ENCODE peak calls at places on chromosomes 1 and 21, in nine cellular contexts. P, I, F, K, N, C, L, M and S are unnamed samples.

GRCh38 chr1:204149635-204150565 is 1.9 kb downstream of the ETNK2 start:
- DNase-seq in P (no peak), C (peak; percentile 59), F (peak; percentile 57), N (no peak), K (no peak), L (no peak), M (no peak), I (no peak), S (no peak)

GRCh38 chr1:223364685-223365382 is 858 bp upstream of the SUSD4 start:
- DNase-seq in C (no peak), P (no peak), K (no peak), M (no peak), L (no peak), N (no peak), I (peak; percentile 21), F (no peak), S (no peak)

GRCh38 chr1:68051475-68051874 is 1.0 kb upstream of the DIRAS3 start:
- DNase-seq in I (peak; percentile 45), C (no peak), F (peak; percentile 25), P (no peak), M (peak; percentile 55), N (peak; percentile 68), L (peak; percentile 73), K (peak; percentile 67), S (no peak)

GRCh38 chr1:164265232-164265631 is 293.8 kb upstream of the PBX1 start:
- DNase-seq in L (no peak), C (no peak), F (no peak), I (no peak), P (no peak), K (no peak), M (no peak), N (no peak), S (no peak)

GRCh38 chr21:35579520-35580293 is 480.6 kb downstream of the SETD4 start:
- DNase-seq in F (no peak), I (no peak), C (no peak), P (no peak), K (peak; percentile 26), M (no peak), N (peak; percentile 44), L (no peak), S (no peak)

GRCh38 chr1:31760901-31761470 is 3.2 kb downstream of the ADGRB2 start:
- DNase-seq in F (peak; percentile 49), I (peak; percentile 60), K (peak; percentile 50), N (peak; percentile 60), M (no peak), P (peak; percentile 71), L (peak; percentile 83), C (no peak), S (peak; percentile 47)

GRCh38 chr1:68174173-68175113 is 57.9 kb downstream of the WLS start:
- DNase-seq in M (no peak), K (peak; percentile 93), C (peak; percentile 88), F (peak; percentile 76), N (peak; percentile 98), L (peak; percentile 91), P (peak; percentile 91), I (peak; percentile 23), S (no peak)

GRCh38 chr1:224234017-224234416 is 51.0 kb downstream of the DEGS1 start:
- DNase-seq in F (no peak), K (no peak), L (no peak), P (no peak), N (no peak), M (no peak), C (no peak), I (no peak), S (no peak)

GRCh38 chr1:29837306-29837646 is 601.0 kb downstream of the PTPRU start:
- DNase-seq in F (no peak), C (no peak), I (no peak), P (no peak), N (no peak), L (no peak), M (no peak), K (no peak), S (no peak)

GRCh38 chr1:65264197-65264929 is 45.0 kb upstream of the DNAJC6 start:
- DNase-seq in N (peak; percentile 37), I (no peak), P (no peak), L (peak; percentile 84), F (no peak), K (peak; percentile 70), M (no peak), C (peak; percentile 20), S (no peak)

GRCh38 chr1:39899611-39900538 is 1.8 kb downstream of the MYCL start:
- DNase-seq in L (no peak), N (no peak), C (no peak), I (no peak), F (no peak), K (no peak), M (no peak), P (no peak), S (no peak)

GRCh38 chr1:99685516-99686180 is 39.7 kb downstream of the PALMD start:
- DNase-seq in N (peak; percentile 91), F (peak; percentile 87), C (peak; percentile 78), M (peak; percentile 74), I (peak; percentile 68), P (no peak), K (peak; percentile 73), L (peak; percentile 75), S (no peak)

GRCh38 chr1:11324562-11324961 is 51.6 kb downstream of the UBIAD1 start:
- DNase-seq in M (no peak), K (no peak), C (no peak), N (no peak), P (no peak), I (no peak), L (no peak), F (no peak), S (no peak)

GRCh38 chr1:210025870-210026269 is 87.9 kb downstream of the SYT14 start:
- DNase-seq in C (no peak), I (no peak), L (no peak), P (no peak), F (no peak), N (no peak), K (no peak), M (no peak), S (no peak)

GRCh38 chr21:41229527-41230248 is 61.7 kb downstream of the BACE2 start:
- DNase-seq in I (no peak), C (no peak), N (no peak), P (no peak), F (no peak), M (no peak), K (no peak), L (no peak), S (no peak)

GRCh38 chr21:41228958-41229357 is 61.0 kb downstream of the BACE2 start:
- DNase-seq in C (no peak), N (no peak), I (no peak), K (no peak), F (no peak), M (no peak), P (no peak), L (no peak), S (no peak)

GRCh38 chr21:41231060-41231459 is 63.1 kb downstream of the BACE2 start:
- DNase-seq in K (no peak), M (no peak), L (no peak), P (no peak), I (no peak), F (no peak), N (no peak), C (no peak), S (no peak)

GRCh38 chr21:41232055-41232454 is 64.1 kb downstream of the BACE2 start:
- DNase-seq in C (no peak), L (no peak), N (no peak), F (no peak), I (no peak), P (no peak), K (no peak), M (no peak), S (no peak)

DNA sequence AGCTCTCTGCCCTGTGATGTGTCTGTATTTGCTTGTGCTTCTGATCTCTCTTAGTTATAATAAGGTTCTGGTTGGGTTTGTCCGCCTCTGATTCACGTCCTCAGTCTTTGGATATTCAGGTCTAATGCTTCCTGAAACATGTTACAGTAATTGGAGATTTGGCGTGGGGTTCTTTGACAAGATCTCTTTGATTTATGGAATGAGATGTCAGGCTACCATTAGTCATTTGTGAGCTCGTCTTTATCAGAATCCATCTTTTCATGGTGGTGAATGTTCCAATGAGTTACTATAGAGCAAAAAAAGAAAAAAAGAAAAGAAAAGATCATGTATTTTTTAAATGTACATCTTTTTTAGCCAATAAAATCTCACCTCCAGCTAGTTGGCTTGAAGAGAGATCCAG is 62.6 kb downstream of the BACE2 start:
- DNase-seq in C (no peak), I (no peak), F (no peak), P (no peak), K (no peak), L (no peak), N (no peak), M (no peak), S (no peak)
- H3K9me3 ChIP-seq in C (no peaks in the 10 kb centered on the region), I (no peaks in the 10 kb centered on the region), F (no peaks in the 10 kb centered on the region), P (no peaks in the 10 kb centered on the region), K (no peaks in the 10 kb centered on the region), L (no peaks in the 10 kb centered on the region), N (no peaks in the 10 kb centered on the region), M (no peaks in the 10 kb centered on the region), S (no peaks in the 10 kb centered on the region)

GRCh38 chr21:38821959-38822682 is 16.4 kb downstream of the ETS2 start:
- DNase-seq in K (no peak), M (no peak), I (no peak), P (no peak), L (no peak), N (no peak), C (no peak), F (no peak), S (no peak)
- H3K9me3 ChIP-seq in K (no peaks in the 10 kb centered on the region), M (no peaks in the 10 kb centered on the region), I (peaks cover 14% of the 10 kb centered on the region), P (no peaks in the 10 kb centered on the region), L (peaks cover 5% of the 10 kb centered on the region), N (peaks cover 2% of the 10 kb centered on the region), C (no peaks in the 10 kb centered on the region), F (no peaks in the 10 kb centered on the region), S (no peaks in the 10 kb centered on the region)

GRCh38 chr1:152823291-152823690 is 4.0 kb upstream of the LCE1A start:
- DNase-seq in K (no peak), L (no peak), I (no peak), N (no peak), F (no peak), C (no peak), M (no peak), P (no peak), S (no peak)

GRCh38 chr1:152827173-152827572 is at the start of gene LCE1A:
- DNase-seq in I (no peak), F (no peak), K (no peak), C (no peak), P (no peak), L (no peak), M (no peak), N (no peak), S (no peak)

GRCh38 chr1:152824964-152825363 is 2.3 kb upstream of the LCE1A start:
- DNase-seq in F (no peak), K (peak; percentile 39), M (no peak), P (no peak), N (no peak), L (no peak), I (no peak), C (no peak), S (no peak)
- H3K9me3 ChIP-seq in F (no peaks in the 10 kb centered on the region), K (no peaks in the 10 kb centered on the region), M (no peaks in the 10 kb centered on the region), P (no peaks in the 10 kb centered on the region), N (no peaks in the 10 kb centered on the region), L (no peaks in the 10 kb centered on the region), I (no peaks in the 10 kb centered on the region), C (no peaks in the 10 kb centered on the region), S (no peaks in the 10 kb centered on the region)

DNA sequence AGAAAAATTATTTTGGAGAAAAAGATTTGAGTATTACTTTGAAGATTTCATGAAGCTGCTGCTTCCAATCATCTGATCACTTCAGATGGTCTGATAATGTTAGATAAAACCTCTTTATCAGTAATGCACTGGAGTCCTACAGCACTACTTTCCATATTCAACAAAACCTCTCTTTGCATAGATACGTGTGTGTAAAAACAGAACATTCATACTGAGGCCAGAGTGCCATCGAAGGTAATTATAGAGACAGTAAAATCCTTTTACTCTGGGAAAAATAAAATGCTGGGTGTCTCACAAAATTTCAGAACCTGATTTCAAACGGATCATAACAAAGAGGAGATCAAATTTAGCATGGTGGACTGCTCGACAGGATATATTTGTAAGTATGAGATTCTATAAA is at the start of gene RGS13:
- DNase-seq in M (no peak), K (no peak), P (no peak), L (no peak), C (no peak), I (no peak), F (no peak), N (no peak), S (no peak)
- H3K9me3 ChIP-seq in M (no peaks in the 10 kb centered on the region), K (no peaks in the 10 kb centered on the region), P (no peaks in the 10 kb centered on the region), L (no peaks in the 10 kb centered on the region), C (no peaks in the 10 kb centered on the region), I (no peaks in the 10 kb centered on the region), F (no peaks in the 10 kb centered on the region), N (no peaks in the 10 kb centered on the region), S (no peaks in the 10 kb centered on the region)